ENCODE peak calls at places on chromosomes 11 and 22, in ten cellular contexts. F is Right ventricle myocardium superior; E is T-cell; C is uterus; I is foreskin fibroblast; Y is Panc1; H is fibroblast of lung; G is natural killer cell treated with Interleukin-12 subunit alpha and Interleukin-12 subunit beta and Interleukin-15 and Interleukin-18, amount 100 ng/mL, for 72 hours; B is prostate gland; L is A549. N is an unnamed sample.
A peak's percentile ranks its signal among the peaks of the same experiment; 100 is the strongest.

GRCh38 chr11:132033051-132033450 is 662.6 kb downstream of the NTM start:
- DNase-seq in F (no peak), E (no peak), C (no peak), I (no peak), Y (no peak), H (no peak), G (no peak), B (no peak), L (no peak), N (no peak)

GRCh38 chr22:20963201-20964052 is 3.6 kb upstream of the AIFM3 start:
- DNase-seq in F (peak; percentile 22), E (no peak), C (no peak), I (no peak), Y (no peak), H (no peak), G (no peak), B (no peak), L (no peak), N (no peak)

GRCh38 chr11:111378773-111379499 is at the start of gene POU2AF1:
- DNase-seq in F (peak; percentile 46), E (peak; percentile 68), C (peak; percentile 50), I (peak; percentile 18), Y (no peak), H (no peak), G (no peak), B (no peak), L (no peak), N (no peak)

GRCh38 chr11:10309163-10310093 is 4.6 kb downstream of the ADM start:
- DNase-seq in F (peak; percentile 78), E (no peak), C (peak; percentile 40), I (no peak), Y (no peak), H (peak; percentile 83), G (no peak), B (peak; percentile 92), L (peak; percentile 82), N (peak; percentile 83)

GRCh38 chr11:68816917-68817419 is 24.7 kb downstream of the CPT1A start:
- DNase-seq in F (no peak), E (no peak), C (no peak), I (no peak), Y (no peak), H (peak; percentile 7), G (no peak), B (no peak), L (no peak), N (no peak)

GRCh38 chr11:86183694-86184093 is 60.9 kb upstream of the EED start:
- DNase-seq in F (no peak), E (no peak), C (no peak), I (peak; percentile 59), Y (no peak), H (peak; percentile 72), G (no peak), B (no peak), L (no peak), N (no peak)

GRCh38 chr11:91081440-91082088 is 858.7 kb upstream of the CHORDC1 start:
- DNase-seq in F (no peak), E (no peak), C (no peak), I (peak; percentile 64), Y (no peak), H (peak; percentile 93), G (no peak), B (no peak), L (peak; percentile 26), N (no peak)

GRCh38 chr22:16789860-16790493 is 35.2 kb downstream of the XKR3 start:
- DNase-seq in F (no peak), E (no peak), C (no peak), I (no peak), Y (no peak), H (no peak), G (no peak), B (no peak), L (no peak), N (no peak)

GRCh38 chr11:65593518-65594414 is 1.8 kb downstream of the KCNK7 start:
- DNase-seq in F (peak; percentile 76), E (peak; percentile 43), C (no peak), I (no peak), Y (no peak), H (peak; percentile 28), G (no peak), B (no peak), L (no peak), N (no peak)

GRCh38 chr11:7637447-7638157 is 35.7 kb downstream of the CYB5R2 start:
- DNase-seq in F (peak; percentile 43), E (no peak), C (peak; percentile 75), I (peak; percentile 61), Y (no peak), H (peak; percentile 47), G (no peak), B (no peak), L (no peak), N (no peak)

GRCh38 chr11:49377978-49378377 is 169.6 kb upstream of the FOLH1 start:
- DNase-seq in F (no peak), E (no peak), C (no peak), I (no peak), Y (no peak), H (no peak), G (no peak), B (no peak), L (no peak), N (no peak)

GRCh38 chr11:64880240-64881001 is 2.0 kb upstream of the EHD1 start:
- DNase-seq in F (no peak), E (no peak), C (no peak), I (no peak), Y (no peak), H (no peak), G (no peak), B (no peak), L (no peak), N (no peak)

GRCh38 chr11:60345489-60345888 is 18.4 kb downstream of the MS4A6E start:
- DNase-seq in F (peak; percentile 59), E (no peak), C (no peak), I (no peak), Y (no peak), H (no peak), G (no peak), B (no peak), L (peak; percentile 6), N (peak; percentile 21)

GRCh38 chr11:43810929-43811596 is 69.6 kb upstream of the ALKBH3 start:
- DNase-seq in F (no peak), E (no peak), C (no peak), I (no peak), Y (no peak), H (peak; percentile 28), G (no peak), B (no peak), L (no peak), N (no peak)

GRCh38 chr22:32858121-32858703 is 56.7 kb downstream of the TIMP3 start:
- DNase-seq in F (no peak), E (no peak), C (no peak), I (no peak), Y (no peak), H (no peak), G (peak; percentile 28), B (no peak), L (no peak), N (no peak)

GRCh38 chr11:114399903-114400221 is 449 bp downstream of the C11orf71 start:
- DNase-seq in F (peak; percentile 81), E (no peak), C (no peak), I (no peak), Y (no peak), H (no peak), G (no peak), B (peak; percentile 38), L (no peak), N (no peak)

GRCh38 chr22:38953577-38954413 is 3.6 kb upstream of the APOBEC3A start:
- DNase-seq in F (no peak), E (no peak), C (no peak), I (no peak), Y (no peak), H (no peak), G (peak; percentile 86), B (no peak), L (peak; percentile 65), N (no peak)

GRCh38 chr11:117983163-117983475 is 3.1 kb upstream of the IL10RA start:
- DNase-seq in F (no peak), E (no peak), C (no peak), I (no peak), Y (no peak), H (no peak), G (no peak), B (no peak), L (no peak), N (no peak)

GRCh38 chr11:134272381-134273316 is 3.5 kb upstream of the GLB1L3 start:
- DNase-seq in F (peak; percentile 48), E (no peak), C (no peak), I (peak; percentile 62), Y (no peak), H (peak; percentile 83), G (no peak), B (no peak), L (no peak), N (no peak)

GRCh38 chr22:37019309-37020191 is at the start of the genes MPST and TST:
- DNase-seq in F (peak; percentile 89), E (peak; percentile 47), C (peak; percentile 77), I (peak; percentile 58), Y (no peak), H (peak; percentile 62), G (peak; percentile 75), B (peak; percentile 75), L (peak; percentile 63), N (no peak)

GRCh38 chr22:50190182-50190951 is 4.7 kb downstream of the TRABD start:
- DNase-seq in F (peak; percentile 89), E (peak; percentile 83), C (peak; percentile 60), I (peak; percentile 38), Y (no peak), H (peak; percentile 61), G (peak; percentile 86), B (peak; percentile 68), L (peak; percentile 74), N (peak; percentile 60)

GRCh38 chr11:118449316-118449918 is 13.1 kb downstream of the KMT2A start:
- DNase-seq in F (no peak), E (no peak), C (no peak), I (no peak), Y (no peak), H (no peak), G (no peak), B (no peak), L (no peak), N (no peak)

GRCh38 chr11:35794850-35795249 is 132.3 kb downstream of the TRIM44 start:
- DNase-seq in F (no peak), E (no peak), C (no peak), I (peak; percentile 82), Y (no peak), H (peak; percentile 46), G (no peak), B (no peak), L (no peak), N (no peak)

GRCh38 chr11:11243790-11244469 is 109.1 kb downstream of the CSNK2A3 start:
- DNase-seq in F (peak; percentile 66), E (peak; percentile 32), C (peak; percentile 67), I (no peak), Y (no peak), H (no peak), G (no peak), B (no peak), L (no peak), N (no peak)

GRCh38 chr11:16784097-16784496 is 45.6 kb downstream of the C11orf58 start:
- DNase-seq in F (no peak), E (no peak), C (no peak), I (no peak), Y (no peak), H (no peak), G (no peak), B (no peak), L (no peak), N (no peak)

GRCh38 chr11:117725048-117725734 is 71.8 kb downstream of the DSCAML1 start:
- DNase-seq in F (no peak), E (no peak), C (no peak), I (no peak), Y (no peak), H (no peak), G (no peak), B (no peak), L (no peak), N (no peak)

GRCh38 chr11:98101329-98101728 is 919.4 kb upstream of the CNTN5 start:
- DNase-seq in F (no peak), E (no peak), C (no peak), I (no peak), Y (no peak), H (no peak), G (no peak), B (no peak), L (no peak), N (no peak)

GRCh38 chr22:49381595-49382450 is 445.9 kb downstream of the BRD1 start:
- DNase-seq in F (no peak), E (no peak), C (no peak), I (no peak), Y (no peak), H (no peak), G (no peak), B (no peak), L (no peak), N (no peak)